ENCODE peak calls at places on chromosomes 2 and 18, in ten cellular contexts. M, U, G, C, T, O, H, B, S and X are unnamed samples.

GRCh38 chr2:61421611-61422010 is 49.3 kb downstream of the USP34 start:
- DNase-seq in M (peak), U (no peak), G (peak), C (no peak), T (no peak), O (no peak), H (no peak), B (no peak), S (peak), X (no peak)

GRCh38 chr2:124034265-124034664 is 9.2 kb downstream of the CNTNAP5 start:
- DNase-seq in M (no peak), U (no peak), G (no peak), C (no peak), T (no peak), O (peak), H (no peak), B (no peak), S (no peak), X (no peak)

GRCh38 chr2:15777795-15778371 is 162.5 kb upstream of the MYCN start:
- DNase-seq in M (no peak), U (no peak), G (no peak), C (no peak), T (no peak), O (no peak), H (no peak), B (no peak), S (no peak), X (no peak)

GRCh38 chr2:71609958-71610357 is 156.6 kb downstream of the DYSF start:
- DNase-seq in M (no peak), U (peak), G (no peak), C (peak), T (no peak), O (peak), H (no peak), B (peak), S (no peak), X (no peak)

GRCh38 chr18:23077493-23078256 is 57.6 kb upstream of the CABLES1 start:
- DNase-seq in M (no peak), U (no peak), G (peak), C (no peak), T (no peak), O (no peak), H (no peak), B (no peak), S (no peak), X (no peak)

GRCh38 chr2:229715895-229716507 is 1.6 kb upstream of the DNER start:
- DNase-seq in M (no peak), U (no peak), G (peak), C (no peak), T (no peak), O (peak), H (no peak), B (no peak), S (peak), X (no peak)

GRCh38 chr2:105502625-105503334 is 103.9 kb upstream of the FHL2 start:
- DNase-seq in M (no peak), U (peak), G (no peak), C (no peak), T (no peak), O (no peak), H (no peak), B (peak), S (no peak), X (no peak)

GRCh38 chr2:12715878-12716249 is 872 bp upstream of the TRIB2 start:
- DNase-seq in M (peak), U (peak), G (peak), C (peak), T (peak), O (peak), H (peak), B (peak), S (peak), X (no peak)

GRCh38 chr2:9703085-9703641 is 72.4 kb upstream of the YWHAQ start:
- DNase-seq in M (peak), U (peak), G (no peak), C (peak), T (no peak), O (peak), H (peak), B (peak), S (peak), X (no peak)

GRCh38 chr18:22550861-22551260 is 133.1 kb upstream of the CTAGE1 start:
- DNase-seq in M (no peak), U (no peak), G (no peak), C (no peak), T (no peak), O (no peak), H (no peak), B (no peak), S (no peak), X (no peak)

GRCh38 chr18:70332694-70333093 is 43.8 kb downstream of the SOCS6 start:
- DNase-seq in M (no peak), U (peak), G (no peak), C (no peak), T (no peak), O (no peak), H (no peak), B (peak), S (no peak), X (no peak)

GRCh38 chr2:136328396-136328795 is 210.4 kb upstream of the CXCR4 start:
- DNase-seq in M (no peak), U (no peak), G (no peak), C (no peak), T (no peak), O (peak), H (no peak), B (no peak), S (no peak), X (no peak)

GRCh38 chr2:215728504-215729065 is 284.8 kb downstream of the MREG start:
- DNase-seq in M (no peak), U (peak), G (peak), C (peak), T (no peak), O (no peak), H (peak), B (peak), S (no peak), X (no peak)